ENCODE peak calls at places on chromosomes 11 and 22, in four cellular contexts. W, A, C and H are unnamed samples.

GRCh38 chr22:46500201-46500600 is 37.2 kb downstream of the CELSR1 start:
- DNase-seq in W (no peak), A (no peak), C (no peak), H (peak; percentile 15)

GRCh38 chr11:46380340-46381045 is 976 bp upstream of the MDK start:
- DNase-seq in W (no peak), A (peak; percentile 82), C (peak; percentile 85), H (peak; percentile 91)

GRCh38 chr11:62925308-62925707 is 4.1 kb upstream of the CHRM1 start:
- DNase-seq in W (no peak), A (no peak), C (no peak), H (no peak)

GRCh38 chr11:97611345-97611744 is 1221.5 kb downstream of the JRKL start:
- DNase-seq in W (no peak), A (no peak), C (no peak), H (no peak)

GRCh38 chr11:93507517-93507916 is 35.7 kb downstream of the SMCO4 start:
- DNase-seq in W (no peak), A (no peak), C (no peak), H (no peak)

GRCh38 chr11:101299210-101299609 is 169.6 kb upstream of the PGR start:
- DNase-seq in W (no peak), A (no peak), C (no peak), H (no peak)

GRCh38 chr11:111303476-111303875 is 5.1 kb downstream of the POU2AF3 start:
- DNase-seq in W (peak; percentile 18), A (no peak), C (no peak), H (no peak)

GRCh38 chr22:49958462-49958921 is 2.1 kb upstream of the PIM3 start:
- DNase-seq in W (no peak), A (no peak), C (peak; percentile 53), H (no peak)

GRCh38 chr22:31987180-31987579 is 42.8 kb downstream of the YWHAH start:
- DNase-seq in W (no peak), A (no peak), C (no peak), H (no peak)

GRCh38 chr11:61650781-61651571 is 29.2 kb upstream of the DAGLA start:
- DNase-seq in W (no peak), A (no peak), C (no peak), H (no peak)

GRCh38 chr22:44133161-44133560 is 47.6 kb upstream of the PARVG start:
- DNase-seq in W (no peak), A (no peak), C (no peak), H (no peak)

GRCh38 chr22:31218565-31219262 is 6.6 kb downstream of the LIMK2 start:
- DNase-seq in W (no peak), A (no peak), C (no peak), H (no peak)

GRCh38 chr11:118194835-118195627 is 18.6 kb upstream of the SCN2B start:
- DNase-seq in W (no peak), A (peak; percentile 82), C (peak; percentile 76), H (no peak)

GRCh38 chr22:32079110-32080089 is 36.3 kb downstream of the SLC5A1 start:
- DNase-seq in W (no peak), A (no peak), C (no peak), H (no peak)

GRCh38 chr11:133366088-133366487 is 166.2 kb downstream of the OPCML start:
- DNase-seq in W (no peak), A (no peak), C (no peak), H (no peak)

GRCh38 chr22:28123989-28124766 is 205.1 kb upstream of the PITPNB start:
- DNase-seq in W (no peak), A (no peak), C (no peak), H (no peak)

GRCh38 chr11:82683029-82683428 is 50.6 kb downstream of the FAM181B start:
- DNase-seq in W (no peak), A (no peak), C (no peak), H (no peak)

GRCh38 chr11:44246726-44247125 is 63.2 kb downstream of the ALX4 start:
- DNase-seq in W (no peak), A (no peak), C (no peak), H (no peak)

GRCh38 chr22:29668681-29669080 is 51.1 kb upstream of the CABP7 start:
- DNase-seq in W (no peak), A (no peak), C (no peak), H (no peak)

GRCh38 chr11:36258730-36259360 is 30.4 kb downstream of the COMMD9 start:
- DNase-seq in W (peak; percentile 12), A (peak; percentile 44), C (peak; percentile 67), H (peak; percentile 41)

GRCh38 chr11:128717581-128717980 is 23.7 kb downstream of the FLI1 start:
- DNase-seq in W (no peak), A (no peak), C (no peak), H (peak; percentile 31)

GRCh38 chr22:42291287-42291686 is 20.8 kb upstream of the TCF20 start:
- DNase-seq in W (no peak), A (no peak), C (no peak), H (no peak)

GRCh38 chr11:20111871-20112270 is 48.4 kb downstream of the DBX1 start:
- DNase-seq in W (no peak), A (no peak), C (no peak), H (no peak)

GRCh38 chr11:126833020-126833419 is 167.6 kb downstream of the KIRREL3 start:
- DNase-seq in W (no peak), A (no peak), C (no peak), H (no peak)

GRCh38 chr11:78000193-78000592 is 5.7 kb upstream of the INTS4 start:
- DNase-seq in W (peak; percentile 83), A (no peak), C (no peak), H (peak; percentile 66)

GRCh38 chr11:130722401-130722800 is 193.9 kb downstream of the SNX19 start:
- DNase-seq in W (no peak), A (no peak), C (no peak), H (no peak)

GRCh38 chr11:64088159-64089026 is 52.7 kb downstream of the FLRT1 start:
- DNase-seq in W (peak; percentile 45), A (no peak), C (no peak), H (no peak)

GRCh38 chr22:44968736-44969135 is 41.1 kb downstream of the PHF21B start:
- DNase-seq in W (no peak), A (no peak), C (no peak), H (no peak)

DNA sequence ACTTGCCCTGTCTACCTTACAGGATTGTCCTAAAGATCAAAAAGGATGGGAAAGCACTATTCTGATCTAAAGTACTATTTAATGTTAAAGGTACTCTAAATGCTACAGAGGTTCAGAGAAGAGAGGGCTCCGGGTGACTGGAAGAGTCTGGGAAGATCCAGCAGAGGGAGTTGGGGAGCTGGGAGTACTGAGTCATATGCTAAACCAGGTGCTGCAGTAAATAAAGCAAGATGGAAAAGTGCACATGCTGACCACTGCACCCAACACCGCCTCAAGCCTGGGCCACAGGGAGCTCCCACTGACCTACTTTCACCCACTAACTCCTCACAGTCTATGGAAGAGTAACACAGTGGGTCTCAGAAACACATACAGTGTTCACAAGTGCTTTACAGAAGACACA is 49.3 kb downstream of the WT1 start:
- DNase-seq in W (no peak), A (no peak), C (no peak), H (no peak)
- TF ChIP-seq CTCF in W (peak; percentile 19), A (peak; percentile 46), C (no peak), H (no peak)

DNA sequence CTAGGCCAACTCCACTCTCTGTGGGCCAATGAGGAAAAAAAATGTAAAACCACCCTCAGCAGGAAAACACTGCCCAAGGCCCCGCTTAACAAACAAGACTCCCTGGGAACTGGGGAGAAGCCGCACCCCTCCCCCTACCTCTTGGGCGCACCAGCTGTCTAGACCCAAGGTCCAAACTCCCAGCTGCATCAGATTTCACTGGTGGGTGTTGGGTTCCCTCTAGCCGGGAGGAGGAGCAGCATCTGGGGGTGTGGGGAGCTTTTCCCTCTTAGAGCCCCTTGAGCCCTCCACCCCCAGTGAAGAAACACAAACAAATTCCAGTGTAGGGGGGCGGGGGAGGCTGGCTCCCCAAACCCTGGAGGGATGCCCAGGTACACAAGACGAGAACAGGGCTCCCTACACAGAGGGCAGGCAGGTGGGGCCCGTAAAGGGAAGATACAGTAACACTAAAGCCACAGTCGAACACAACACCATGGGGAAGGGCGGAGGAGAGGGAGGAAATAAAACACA is 64.9 kb downstream of the NECTIN1 start:
- DNase-seq in W (no peak), A (no peak), C (peak; percentile 73), H (no peak)
- TF ChIP-seq CTCF in W (no peak), A (no peak), C (no peak), H (no peak)

DNA sequence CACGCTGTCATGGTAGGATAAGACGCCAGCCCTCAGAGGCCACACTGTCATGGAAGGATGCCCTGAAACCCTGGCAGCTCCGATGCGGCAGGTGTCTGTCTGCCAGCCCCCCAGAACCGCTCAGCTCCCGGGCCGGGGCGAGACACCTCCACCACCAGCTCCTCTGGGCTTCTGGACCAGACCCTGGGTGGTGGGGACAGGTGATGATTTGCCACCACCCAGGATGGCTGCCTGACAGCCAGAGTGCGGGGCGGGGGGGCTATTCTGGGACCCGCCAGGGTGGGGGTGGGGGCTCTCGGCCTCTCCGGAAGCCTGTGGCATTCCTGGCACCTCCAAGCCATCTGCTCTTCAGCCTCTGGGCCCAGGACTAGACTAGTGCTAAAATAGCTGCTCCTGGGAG is 9.4 kb downstream of the PHLDA2 start:
- DNase-seq in W (no peak), A (no peak), C (no peak), H (no peak)
- TF ChIP-seq CTCF in W (no peak), A (no peak), C (no peak), H (no peak)

GRCh38 chr11:41309111-41309522 is 150.3 kb downstream of the LRRC4C start:
- DNase-seq in W (peak; percentile 58), A (no peak), C (no peak), H (no peak)

GRCh38 chr11:41308286-41308685 is 151.2 kb downstream of the LRRC4C start:
- DNase-seq in W (no peak), A (no peak), C (no peak), H (no peak)

GRCh38 chr11:41307371-41308080 is 151.9 kb downstream of the LRRC4C start:
- DNase-seq in W (no peak), A (no peak), C (no peak), H (no peak)

GRCh38 chr11:41306435-41306834 is 153.0 kb downstream of the LRRC4C start:
- DNase-seq in W (no peak), A (no peak), C (no peak), H (no peak)

GRCh38 chr11:41309716-41310115 is 149.7 kb downstream of the LRRC4C start:
- DNase-seq in W (peak; percentile 29), A (no peak), C (no peak), H (no peak)
- TF ChIP-seq CTCF in W (peak; percentile 75), A (no peak), C (no peak), H (no peak)

GRCh38 chr22:38924197-38924952 is 33.0 kb upstream of the APOBEC3A start:
- DNase-seq in W (no peak), A (peak; percentile 72), C (peak; percentile 82), H (no peak)

GRCh38 chr22:38923463-38924196 is 33.8 kb upstream of the APOBEC3A start:
- DNase-seq in W (no peak), A (peak; percentile 78), C (no peak), H (no peak)

GRCh38 chr22:38930512-38930911 is 26.9 kb upstream of the APOBEC3A start:
- DNase-seq in W (no peak), A (no peak), C (no peak), H (no peak)

GRCh38 chr22:38925571-38926041 is 31.8 kb upstream of the APOBEC3A start:
- DNase-seq in W (no peak), A (no peak), C (no peak), H (no peak)

GRCh38 chr22:38927033-38927789 is 30.2 kb upstream of the APOBEC3A start:
- DNase-seq in W (no peak), A (peak; percentile 77), C (peak; percentile 90), H (peak; percentile 57)
- TF ChIP-seq CTCF in W (peak; percentile 24), A (peak; percentile 81), C (peak; percentile 70), H (peak; percentile 61)

GRCh38 chr22:35352214-35353111 is 28.4 kb upstream of the HMOX1 start:
- DNase-seq in W (peak; percentile 91), A (peak; percentile 77), C (no peak), H (peak; percentile 89)
- TF ChIP-seq CTCF in W (peak; percentile 66), A (peak; percentile 32), C (no peak), H (peak; percentile 20)

GRCh38 chr11:120696597-120696996 is 185.0 kb downstream of the GRIK4 start:
- DNase-seq in W (no peak), A (no peak), C (no peak), H (no peak)
- TF ChIP-seq CTCF in W (peak; percentile 69), A (no peak), C (no peak), H (no peak)